ENCODE peak calls at places on chromosome 1, in ten cellular contexts. One of them, this sample, is unnamed.

GRCh38 chr1:1703796-1704195 is 11.2 kb upstream of the SLC35E2B start:
- DNase-seq in Caco-2: no peak
- DNase-seq in psoas muscle: peak
- DNase-seq in NCI-H1930: no peak
- DNase-seq in RPMI8226: no peak
- DNase-seq in LHCN-M2: no peak
- DNase-seq in effector CD4-positive, alpha-beta T cell: no peak
- DNase-seq in activated gamma-delta T cell treated with anti-CD3 and anti-CD28 coated beads, Interleukin-2, amount 50 U/mL, for 16 hours: no peak
- DNase-seq in NCI-H2171: no peak
- DNase-seq in neural crest cell: no peak
- DNase-seq in this sample: no peak

GRCh38 chr1:34645109-34645688 is 109.6 kb upstream of the GJB5 start:
- DNase-seq in Caco-2: no peak
- DNase-seq in psoas muscle: no peak
- DNase-seq in NCI-H1930: no peak
- DNase-seq in RPMI8226: no peak
- DNase-seq in LHCN-M2: no peak
- DNase-seq in effector CD4-positive, alpha-beta T cell: no peak
- DNase-seq in activated gamma-delta T cell treated with anti-CD3 and anti-CD28 coated beads, Interleukin-2, amount 50 U/mL, for 16 hours: no peak
- DNase-seq in NCI-H2171: no peak
- DNase-seq in neural crest cell: no peak
- DNase-seq in this sample: no peak

GRCh38 chr1:238653693-238654321 is 732.6 kb upstream of the CHRM3 start:
- DNase-seq in Caco-2: no peak
- DNase-seq in psoas muscle: no peak
- DNase-seq in NCI-H1930: no peak
- DNase-seq in RPMI8226: no peak
- DNase-seq in LHCN-M2: peak
- DNase-seq in effector CD4-positive, alpha-beta T cell: no peak
- DNase-seq in activated gamma-delta T cell treated with anti-CD3 and anti-CD28 coated beads, Interleukin-2, amount 50 U/mL, for 16 hours: no peak
- DNase-seq in NCI-H2171: no peak
- DNase-seq in neural crest cell: no peak
- DNase-seq in this sample: no peak

GRCh38 chr1:116415699-116416533 is 42.9 kb downstream of the ATP1A1 start:
- DNase-seq in Caco-2: peak
- DNase-seq in psoas muscle: no peak
- DNase-seq in NCI-H1930: no peak
- DNase-seq in RPMI8226: no peak
- DNase-seq in LHCN-M2: no peak
- DNase-seq in effector CD4-positive, alpha-beta T cell: no peak
- DNase-seq in activated gamma-delta T cell treated with anti-CD3 and anti-CD28 coated beads, Interleukin-2, amount 50 U/mL, for 16 hours: no peak
- DNase-seq in NCI-H2171: no peak
- DNase-seq in neural crest cell: no peak
- DNase-seq in this sample: no peak

GRCh38 chr1:173862769-173863223 is 5.0 kb downstream of the GAS5 start:
- DNase-seq in Caco-2: no peak
- DNase-seq in psoas muscle: no peak
- DNase-seq in NCI-H1930: no peak
- DNase-seq in RPMI8226: peak
- DNase-seq in LHCN-M2: no peak
- DNase-seq in effector CD4-positive, alpha-beta T cell: no peak
- DNase-seq in activated gamma-delta T cell treated with anti-CD3 and anti-CD28 coated beads, Interleukin-2, amount 50 U/mL, for 16 hours: no peak
- DNase-seq in NCI-H2171: no peak
- DNase-seq in neural crest cell: no peak
- DNase-seq in this sample: no peak

GRCh38 chr1:25802915-25803314 is 2.9 kb downstream of the SELENON start:
- DNase-seq in Caco-2: no peak
- DNase-seq in psoas muscle: no peak
- DNase-seq in NCI-H1930: no peak
- DNase-seq in RPMI8226: no peak
- DNase-seq in LHCN-M2: no peak
- DNase-seq in effector CD4-positive, alpha-beta T cell: no peak
- DNase-seq in activated gamma-delta T cell treated with anti-CD3 and anti-CD28 coated beads, Interleukin-2, amount 50 U/mL, for 16 hours: no peak
- DNase-seq in NCI-H2171: no peak
- DNase-seq in neural crest cell: no peak
- DNase-seq in this sample: no peak

GRCh38 chr1:113007706-113008364 is 51.8 kb upstream of the SLC16A1 start:
- DNase-seq in Caco-2: no peak
- DNase-seq in psoas muscle: no peak
- DNase-seq in NCI-H1930: no peak
- DNase-seq in RPMI8226: no peak
- DNase-seq in LHCN-M2: no peak
- DNase-seq in effector CD4-positive, alpha-beta T cell: no peak
- DNase-seq in activated gamma-delta T cell treated with anti-CD3 and anti-CD28 coated beads, Interleukin-2, amount 50 U/mL, for 16 hours: no peak
- DNase-seq in NCI-H2171: no peak
- DNase-seq in neural crest cell: no peak
- DNase-seq in this sample: no peak

GRCh38 chr1:10638559-10639300 is 157.7 kb downstream of the CASZ1 start:
- DNase-seq in Caco-2: no peak
- DNase-seq in psoas muscle: no peak
- DNase-seq in NCI-H1930: no peak
- DNase-seq in RPMI8226: no peak
- DNase-seq in LHCN-M2: no peak
- DNase-seq in effector CD4-positive, alpha-beta T cell: no peak
- DNase-seq in activated gamma-delta T cell treated with anti-CD3 and anti-CD28 coated beads, Interleukin-2, amount 50 U/mL, for 16 hours: no peak
- DNase-seq in NCI-H2171: no peak
- DNase-seq in neural crest cell: no peak
- DNase-seq in this sample: no peak

GRCh38 chr1:108125312-108126138 is 74.6 kb downstream of the SLC25A24 start:
- DNase-seq in Caco-2: peak
- DNase-seq in psoas muscle: peak
- DNase-seq in NCI-H1930: peak
- DNase-seq in RPMI8226: peak
- DNase-seq in LHCN-M2: peak
- DNase-seq in effector CD4-positive, alpha-beta T cell: peak
- DNase-seq in activated gamma-delta T cell treated with anti-CD3 and anti-CD28 coated beads, Interleukin-2, amount 50 U/mL, for 16 hours: peak
- DNase-seq in NCI-H2171: peak
- DNase-seq in neural crest cell: peak
- DNase-seq in this sample: peak

GRCh38 chr1:46687095-46687659 is 15.5 kb downstream of the TEX38 start:
- DNase-seq in Caco-2: no peak
- DNase-seq in psoas muscle: peak
- DNase-seq in NCI-H1930: no peak
- DNase-seq in RPMI8226: peak
- DNase-seq in LHCN-M2: no peak
- DNase-seq in effector CD4-positive, alpha-beta T cell: no peak
- DNase-seq in activated gamma-delta T cell treated with anti-CD3 and anti-CD28 coated beads, Interleukin-2, amount 50 U/mL, for 16 hours: no peak
- DNase-seq in NCI-H2171: no peak
- DNase-seq in neural crest cell: no peak
- DNase-seq in this sample: peak

GRCh38 chr1:200530551-200531261 is 89.8 kb downstream of the KIF14 start:
- DNase-seq in Caco-2: no peak
- DNase-seq in psoas muscle: no peak
- DNase-seq in NCI-H1930: no peak
- DNase-seq in RPMI8226: peak
- DNase-seq in LHCN-M2: no peak
- DNase-seq in effector CD4-positive, alpha-beta T cell: peak
- DNase-seq in activated gamma-delta T cell treated with anti-CD3 and anti-CD28 coated beads, Interleukin-2, amount 50 U/mL, for 16 hours: peak
- DNase-seq in NCI-H2171: no peak
- DNase-seq in neural crest cell: no peak
- DNase-seq in this sample: no peak

GRCh38 chr1:99956755-99957154 is 13.0 kb upstream of the SLC35A3 start:
- DNase-seq in Caco-2: peak
- DNase-seq in psoas muscle: no peak
- DNase-seq in NCI-H1930: no peak
- DNase-seq in RPMI8226: no peak
- DNase-seq in LHCN-M2: peak
- DNase-seq in effector CD4-positive, alpha-beta T cell: no peak
- DNase-seq in activated gamma-delta T cell treated with anti-CD3 and anti-CD28 coated beads, Interleukin-2, amount 50 U/mL, for 16 hours: no peak
- DNase-seq in NCI-H2171: no peak
- DNase-seq in neural crest cell: no peak
- DNase-seq in this sample: no peak

GRCh38 chr1:184199036-184199796 is 147.7 kb downstream of the TSEN15 start:
- DNase-seq in Caco-2: no peak
- DNase-seq in psoas muscle: no peak
- DNase-seq in NCI-H1930: no peak
- DNase-seq in RPMI8226: no peak
- DNase-seq in LHCN-M2: no peak
- DNase-seq in effector CD4-positive, alpha-beta T cell: no peak
- DNase-seq in activated gamma-delta T cell treated with anti-CD3 and anti-CD28 coated beads, Interleukin-2, amount 50 U/mL, for 16 hours: no peak
- DNase-seq in NCI-H2171: no peak
- DNase-seq in neural crest cell: no peak
- DNase-seq in this sample: no peak

GRCh38 chr1:11967028-11967547 is 13.2 kb upstream of the MFN2 start:
- DNase-seq in Caco-2: peak
- DNase-seq in psoas muscle: no peak
- DNase-seq in NCI-H1930: peak
- DNase-seq in RPMI8226: peak
- DNase-seq in LHCN-M2: peak
- DNase-seq in effector CD4-positive, alpha-beta T cell: no peak
- DNase-seq in activated gamma-delta T cell treated with anti-CD3 and anti-CD28 coated beads, Interleukin-2, amount 50 U/mL, for 16 hours: no peak
- DNase-seq in NCI-H2171: peak
- DNase-seq in neural crest cell: no peak
- DNase-seq in this sample: peak

This sample was measured in thyroid gland.